ENCODE peak calls at places on chromosome 21, in ten cellular contexts. One of them, this sample, is unnamed.

GRCh38 chr21:28822064-28822402 is 170.6 kb downstream of the LTN1 start:
- DNase-seq in pancreas: no peak
- DNase-seq in mesendoderm: no peak
- DNase-seq in uterus: no peak
- DNase-seq in endothelial cell of umbilical vein: peak; percentile 30
- DNase-seq in colonic mucosa: no peak
- DNase-seq in mammary epithelial cell: no peak
- DNase-seq in fibroblast of lung: no peak
- DNase-seq in right cardiac atrium: no peak
- DNase-seq in left ventricle myocardium inferior: no peak
- DNase-seq in this sample: no peak

GRCh38 chr21:29194847-29195246 is 64.4 kb downstream of the MAP3K7CL start:
- DNase-seq in mammary epithelial cell: no peak
- DNase-seq in endothelial cell of umbilical vein: no peak
- DNase-seq in fibroblast of lung: peak; percentile 49
- DNase-seq in mesendoderm: no peak
- DNase-seq in right cardiac atrium: no peak
- DNase-seq in pancreas: no peak
- DNase-seq in colonic mucosa: no peak
- DNase-seq in left ventricle myocardium inferior: no peak
- DNase-seq in uterus: no peak
- DNase-seq in this sample: no peak

GRCh38 chr21:36079010-36079649 is 9.3 kb downstream of the CBR1 start:
- DNase-seq in colonic mucosa: peak; percentile 56
- DNase-seq in right cardiac atrium: no peak
- DNase-seq in left ventricle myocardium inferior: no peak
- DNase-seq in mammary epithelial cell: no peak
- DNase-seq in pancreas: no peak
- DNase-seq in uterus: no peak
- DNase-seq in fibroblast of lung: no peak
- DNase-seq in endothelial cell of umbilical vein: no peak
- DNase-seq in mesendoderm: no peak
- DNase-seq in this sample: no peak

GRCh38 chr21:41147979-41148355 is 20.0 kb upstream of the BACE2 start:
- DNase-seq in endothelial cell of umbilical vein: no peak
- DNase-seq in mesendoderm: no peak
- DNase-seq in pancreas: no peak
- DNase-seq in uterus: no peak
- DNase-seq in fibroblast of lung: no peak
- DNase-seq in colonic mucosa: no peak
- DNase-seq in left ventricle myocardium inferior: no peak
- DNase-seq in right cardiac atrium: no peak
- DNase-seq in mammary epithelial cell: no peak
- DNase-seq in this sample: no peak

GRCh38 chr21:16193758-16194606 is 464.2 kb downstream of the USP25 start:
- DNase-seq in right cardiac atrium: peak; percentile 79
- DNase-seq in endothelial cell of umbilical vein: peak; percentile 91
- DNase-seq in mesendoderm: peak; percentile 93
- DNase-seq in pancreas: no peak
- DNase-seq in uterus: peak; percentile 61
- DNase-seq in colonic mucosa: peak; percentile 28
- DNase-seq in left ventricle myocardium inferior: peak; percentile 58
- DNase-seq in mammary epithelial cell: peak; percentile 61
- DNase-seq in fibroblast of lung: peak; percentile 93
- DNase-seq in this sample: no peak

GRCh38 chr21:31911138-31911907 is 38.5 kb downstream of the HUNK start:
- DNase-seq in right cardiac atrium: no peak
- DNase-seq in colonic mucosa: no peak
- DNase-seq in endothelial cell of umbilical vein: no peak
- DNase-seq in fibroblast of lung: peak; percentile 29
- DNase-seq in left ventricle myocardium inferior: no peak
- DNase-seq in mammary epithelial cell: peak; percentile 49
- DNase-seq in pancreas: no peak
- DNase-seq in uterus: no peak
- DNase-seq in mesendoderm: peak; percentile 91
- DNase-seq in this sample: no peak

GRCh38 chr21:36255650-36256047 is 64.3 kb upstream of the MORC3 start:
- DNase-seq in right cardiac atrium: no peak
- DNase-seq in uterus: no peak
- DNase-seq in mammary epithelial cell: no peak
- DNase-seq in colonic mucosa: no peak
- DNase-seq in endothelial cell of umbilical vein: no peak
- DNase-seq in pancreas: no peak
- DNase-seq in fibroblast of lung: no peak
- DNase-seq in left ventricle myocardium inferior: no peak
- DNase-seq in mesendoderm: no peak
- DNase-seq in this sample: no peak

GRCh38 chr21:21101911-21102310 is 103.7 kb downstream of the NCAM2 start:
- DNase-seq in mammary epithelial cell: no peak
- DNase-seq in colonic mucosa: no peak
- DNase-seq in uterus: no peak
- DNase-seq in right cardiac atrium: no peak
- DNase-seq in pancreas: no peak
- DNase-seq in fibroblast of lung: peak; percentile 77
- DNase-seq in endothelial cell of umbilical vein: no peak
- DNase-seq in mesendoderm: peak; percentile 79
- DNase-seq in left ventricle myocardium inferior: no peak
- DNase-seq in this sample: no peak

GRCh38 chr21:28063241-28063640 is 929.4 kb downstream of the LTN1 start:
- DNase-seq in fibroblast of lung: no peak
- DNase-seq in endothelial cell of umbilical vein: no peak
- DNase-seq in colonic mucosa: no peak
- DNase-seq in mammary epithelial cell: no peak
- DNase-seq in mesendoderm: no peak
- DNase-seq in left ventricle myocardium inferior: no peak
- DNase-seq in uterus: no peak
- DNase-seq in right cardiac atrium: no peak
- DNase-seq in pancreas: no peak
- DNase-seq in this sample: no peak

GRCh38 chr21:46118871-46119564 is 21.1 kb downstream of the COL6A2 start:
- DNase-seq in uterus: peak; percentile 20
- DNase-seq in mesendoderm: no peak
- DNase-seq in pancreas: peak; percentile 46
- DNase-seq in mammary epithelial cell: no peak
- DNase-seq in right cardiac atrium: peak; percentile 36
- DNase-seq in fibroblast of lung: no peak
- DNase-seq in left ventricle myocardium inferior: peak; percentile 12
- DNase-seq in colonic mucosa: no peak
- DNase-seq in endothelial cell of umbilical vein: no peak
- DNase-seq in this sample: no peak

GRCh38 chr21:10272216-10272615 is 249.2 kb upstream of the TPTE start:
- DNase-seq in right cardiac atrium: peak; percentile 1
- DNase-seq in mesendoderm: peak; percentile 53
- DNase-seq in colonic mucosa: no peak
- DNase-seq in mammary epithelial cell: no peak
- DNase-seq in pancreas: no peak
- DNase-seq in uterus: no peak
- DNase-seq in endothelial cell of umbilical vein: peak; percentile 4
- DNase-seq in left ventricle myocardium inferior: no peak
- DNase-seq in fibroblast of lung: no peak
- DNase-seq in this sample: no peak

GRCh38 chr21:40255665-40256064 is 388.4 kb downstream of the PCP4 start:
- DNase-seq in colonic mucosa: no peak
- DNase-seq in pancreas: no peak
- DNase-seq in uterus: no peak
- DNase-seq in fibroblast of lung: no peak
- DNase-seq in mammary epithelial cell: no peak
- DNase-seq in right cardiac atrium: no peak
- DNase-seq in left ventricle myocardium inferior: no peak
- DNase-seq in endothelial cell of umbilical vein: no peak
- DNase-seq in mesendoderm: no peak
- DNase-seq in this sample: no peak

DNA sequence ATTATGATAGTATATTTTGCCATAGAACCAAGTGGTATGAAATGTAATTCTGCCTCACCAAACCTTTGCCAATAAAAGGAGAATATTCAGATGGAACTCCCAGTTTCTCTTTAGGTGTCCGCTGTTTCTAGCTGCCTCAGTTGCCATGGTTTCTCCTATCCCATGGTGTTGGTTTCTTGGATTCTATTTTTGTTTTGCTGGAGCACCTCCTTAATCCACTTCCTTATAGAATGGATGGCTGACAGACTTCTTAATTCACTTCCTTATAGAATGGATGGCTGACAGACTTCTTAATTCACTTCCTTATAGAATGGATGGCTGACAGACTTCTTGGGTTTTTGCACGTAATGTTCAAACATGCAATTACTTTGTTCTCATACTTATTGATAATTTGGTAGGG is 43.7 kb downstream of the ADARB1 start:
- DNase-seq in fibroblast of lung: no peak
- DNase-seq in right cardiac atrium: no peak
- DNase-seq in uterus: no peak
- DNase-seq in colonic mucosa: no peak
- DNase-seq in left ventricle myocardium inferior: no peak
- DNase-seq in pancreas: no peak
- DNase-seq in endothelial cell of umbilical vein: no peak
- DNase-seq in mammary epithelial cell: no peak
- DNase-seq in mesendoderm: no peak
- DNase-seq in this sample: no peak
- H3K4me1 ChIP-seq in fibroblast of lung: no peaks in the 10 kb centered on the region
- H3K4me1 ChIP-seq in right cardiac atrium: peaks cover 5% of the 10 kb centered on the region
- H3K4me1 ChIP-seq in uterus: peaks cover 10% of the 10 kb centered on the region
- H3K4me1 ChIP-seq in colonic mucosa: no peaks in the 10 kb centered on the region
- H3K4me1 ChIP-seq in left ventricle myocardium inferior: peaks cover 40% of the 10 kb centered on the region
- H3K4me1 ChIP-seq in pancreas: no peaks in the 10 kb centered on the region
- H3K4me1 ChIP-seq in endothelial cell of umbilical vein: peaks cover 14% of the 10 kb centered on the region
- H3K4me1 ChIP-seq in mammary epithelial cell: no peaks in the 10 kb centered on the region
- H3K4me1 ChIP-seq in mesendoderm: no peaks in the 10 kb centered on the region
- H3K4me1 ChIP-seq in this sample: no peaks in the 10 kb centered on the region

GRCh38 chr21:43928230-43928607 is 63.2 kb downstream of the AGPAT3 start:
- DNase-seq in left ventricle myocardium inferior: no peak
- DNase-seq in fibroblast of lung: no peak
- DNase-seq in mammary epithelial cell: no peak
- DNase-seq in right cardiac atrium: peak; percentile 44
- DNase-seq in pancreas: no peak
- DNase-seq in mesendoderm: no peak
- DNase-seq in uterus: no peak
- DNase-seq in colonic mucosa: no peak
- DNase-seq in endothelial cell of umbilical vein: no peak
- DNase-seq in this sample: no peak
- H3K4me1 ChIP-seq in left ventricle myocardium inferior: peaks cover 83% of the 10 kb centered on the region
- H3K4me1 ChIP-seq in fibroblast of lung: no peaks in the 10 kb centered on the region
- H3K4me1 ChIP-seq in mammary epithelial cell: peaks cover 21% of the 10 kb centered on the region
- H3K4me1 ChIP-seq in right cardiac atrium: peaks cover 15% of the 10 kb centered on the region
- H3K4me1 ChIP-seq in pancreas: no peaks in the 10 kb centered on the region
- H3K4me1 ChIP-seq in mesendoderm: peaks cover 9% of the 10 kb centered on the region
- H3K4me1 ChIP-seq in uterus: no peaks in the 10 kb centered on the region
- H3K4me1 ChIP-seq in colonic mucosa: peaks cover 8% of the 10 kb centered on the region
- H3K4me1 ChIP-seq in endothelial cell of umbilical vein: no peaks in the 10 kb centered on the region
- H3K4me1 ChIP-seq in this sample: no peaks in the 10 kb centered on the region

GRCh38 chr21:25700741-25701140 is 34.0 kb downstream of the ATP5PF start:
- DNase-seq in mammary epithelial cell: peak; percentile 61
- DNase-seq in fibroblast of lung: no peak
- DNase-seq in colonic mucosa: no peak
- DNase-seq in left ventricle myocardium inferior: no peak
- DNase-seq in right cardiac atrium: no peak
- DNase-seq in endothelial cell of umbilical vein: no peak
- DNase-seq in pancreas: no peak
- DNase-seq in mesendoderm: no peak
- DNase-seq in uterus: no peak
- DNase-seq in this sample: no peak
- H3K4me1 ChIP-seq in mammary epithelial cell: no peaks in the 10 kb centered on the region
- H3K4me1 ChIP-seq in fibroblast of lung: no peaks in the 10 kb centered on the region
- H3K4me1 ChIP-seq in colonic mucosa: no peaks in the 10 kb centered on the region
- H3K4me1 ChIP-seq in left ventricle myocardium inferior: peaks cover 7% of the 10 kb centered on the region
- H3K4me1 ChIP-seq in right cardiac atrium: no peaks in the 10 kb centered on the region
- H3K4me1 ChIP-seq in endothelial cell of umbilical vein: no peaks in the 10 kb centered on the region
- H3K4me1 ChIP-seq in pancreas: no peaks in the 10 kb centered on the region
- H3K4me1 ChIP-seq in mesendoderm: no peaks in the 10 kb centered on the region
- H3K4me1 ChIP-seq in uterus: no peaks in the 10 kb centered on the region
- H3K4me1 ChIP-seq in this sample: no peaks in the 10 kb centered on the region

GRCh38 chr21:44845418-44846200 is 27.7 kb upstream of the SUMO3 start:
- DNase-seq in endothelial cell of umbilical vein: peak; percentile 68
- DNase-seq in mesendoderm: peak; percentile 87
- DNase-seq in uterus: peak; percentile 54
- DNase-seq in fibroblast of lung: peak; percentile 53
- DNase-seq in left ventricle myocardium inferior: peak; percentile 80
- DNase-seq in pancreas: peak; percentile 72
- DNase-seq in right cardiac atrium: peak; percentile 93
- DNase-seq in colonic mucosa: peak; percentile 76
- DNase-seq in mammary epithelial cell: no peak
- DNase-seq in this sample: peak; percentile 24
- H3K4me1 ChIP-seq in endothelial cell of umbilical vein: peaks cover 16% of the 10 kb centered on the region
- H3K4me1 ChIP-seq in mesendoderm: no peaks in the 10 kb centered on the region
- H3K4me1 ChIP-seq in uterus: no peaks in the 10 kb centered on the region
- H3K4me1 ChIP-seq in fibroblast of lung: peaks cover 13% of the 10 kb centered on the region
- H3K4me1 ChIP-seq in left ventricle myocardium inferior: peaks cover 30% of the 10 kb centered on the region
- H3K4me1 ChIP-seq in pancreas: no peaks in the 10 kb centered on the region
- H3K4me1 ChIP-seq in right cardiac atrium: peaks cover 7% of the 10 kb centered on the region
- H3K4me1 ChIP-seq in colonic mucosa: peaks cover 37% of the 10 kb centered on the region
- H3K4me1 ChIP-seq in mammary epithelial cell: peaks cover 20% of the 10 kb centered on the region
- H3K4me1 ChIP-seq in this sample: peaks cover 16% of the 10 kb centered on the region

DNA sequence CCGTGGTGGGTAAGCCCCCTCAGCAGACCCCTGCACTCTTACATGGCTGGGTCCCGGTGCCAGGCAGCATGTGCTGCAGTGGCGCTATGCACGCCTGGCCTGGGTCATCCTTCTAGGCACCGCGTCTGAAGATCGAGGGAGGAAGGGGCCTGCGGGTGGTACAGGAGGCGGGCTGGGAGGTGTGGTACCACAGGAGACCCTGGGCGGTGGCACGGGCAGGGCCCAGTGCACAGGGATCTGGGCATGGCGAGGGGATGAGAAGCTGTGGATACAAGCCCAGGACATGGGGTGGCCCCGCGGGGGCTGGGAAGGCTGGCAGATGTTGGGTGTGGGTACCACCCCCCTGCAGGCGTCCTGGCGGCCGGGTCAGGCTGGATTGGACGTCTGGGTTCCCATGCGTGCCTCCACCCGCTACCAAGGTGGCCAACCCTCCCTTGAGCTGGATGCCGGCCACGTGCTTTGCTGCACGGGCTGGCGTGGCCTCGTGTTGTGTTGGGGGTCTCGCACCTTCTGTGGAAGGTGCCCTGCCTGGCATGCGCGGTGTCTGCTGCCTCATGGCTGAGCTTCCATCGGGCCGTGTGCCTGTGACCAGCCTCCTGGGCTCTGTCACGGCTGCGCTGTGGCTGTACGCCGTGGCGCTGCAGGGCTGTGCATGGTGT is 19.7 kb downstream of the CFAP410 start:
- DNase-seq in mammary epithelial cell: no peak
- DNase-seq in fibroblast of lung: no peak
- DNase-seq in uterus: no peak
- DNase-seq in colonic mucosa: no peak
- DNase-seq in left ventricle myocardium inferior: no peak
- DNase-seq in endothelial cell of umbilical vein: no peak
- DNase-seq in right cardiac atrium: no peak
- DNase-seq in mesendoderm: no peak
- DNase-seq in pancreas: no peak
- DNase-seq in this sample: no peak
- H3K4me1 ChIP-seq in mammary epithelial cell: peaks cover 14% of the 10 kb centered on the region
- H3K4me1 ChIP-seq in fibroblast of lung: no peaks in the 10 kb centered on the region
- H3K4me1 ChIP-seq in uterus: no peaks in the 10 kb centered on the region
- H3K4me1 ChIP-seq in colonic mucosa: no peaks in the 10 kb centered on the region
- H3K4me1 ChIP-seq in left ventricle myocardium inferior: no peaks in the 10 kb centered on the region
- H3K4me1 ChIP-seq in endothelial cell of umbilical vein: no peaks in the 10 kb centered on the region
- H3K4me1 ChIP-seq in right cardiac atrium: no peaks in the 10 kb centered on the region
- H3K4me1 ChIP-seq in mesendoderm: no peaks in the 10 kb centered on the region
- H3K4me1 ChIP-seq in pancreas: no peaks in the 10 kb centered on the region
- H3K4me1 ChIP-seq in this sample: no peaks in the 10 kb centered on the region

GRCh38 chr21:42261832-42262200 is 42.9 kb downstream of the ABCG1 start:
- DNase-seq in pancreas: no peak
- DNase-seq in mesendoderm: no peak
- DNase-seq in endothelial cell of umbilical vein: no peak
- DNase-seq in uterus: no peak
- DNase-seq in mammary epithelial cell: no peak
- DNase-seq in left ventricle myocardium inferior: no peak
- DNase-seq in right cardiac atrium: peak; percentile 22
- DNase-seq in fibroblast of lung: no peak
- DNase-seq in colonic mucosa: no peak
- DNase-seq in this sample: no peak
- H3K4me1 ChIP-seq in pancreas: peaks cover 8% of the 10 kb centered on the region
- H3K4me1 ChIP-seq in mesendoderm: no peaks in the 10 kb centered on the region
- H3K4me1 ChIP-seq in endothelial cell of umbilical vein: peaks cover 25% of the 10 kb centered on the region
- H3K4me1 ChIP-seq in uterus: no peaks in the 10 kb centered on the region
- H3K4me1 ChIP-seq in mammary epithelial cell: no peaks in the 10 kb centered on the region
- H3K4me1 ChIP-seq in left ventricle myocardium inferior: peaks cover 63% of the 10 kb centered on the region
- H3K4me1 ChIP-seq in right cardiac atrium: peaks cover 5% of the 10 kb centered on the region
- H3K4me1 ChIP-seq in fibroblast of lung: no peaks in the 10 kb centered on the region
- H3K4me1 ChIP-seq in colonic mucosa: no peaks in the 10 kb centered on the region
- H3K4me1 ChIP-seq in this sample: peaks cover 9% of the 10 kb centered on the region